ENCODE peak calls at places on chromosomes 5 and 9, in five cellular contexts. G is lower lobe of right lung, B is colonic mucosa, T is RWPE1, W is HL-60. X is an unnamed sample.

GRCh38 chr5:132489871-132490483 is 596 bp downstream of the IRF1 start:
- DNase-seq in G (peak), B (peak), T (peak), W (no peak), X (no peak)

GRCh38 chr5:64019746-64020145 is 57.5 kb upstream of the HTR1A start:
- DNase-seq in G (no peak), B (no peak), T (no peak), W (no peak), X (no peak)

GRCh38 chr5:57349214-57349613 is 133.4 kb downstream of the ACTBL2 start:
- DNase-seq in G (no peak), B (no peak), T (no peak), W (no peak), X (no peak)

GRCh38 chr9:75551866-75552265 is 338.6 kb upstream of the PCSK5 start:
- DNase-seq in G (no peak), B (no peak), T (no peak), W (no peak), X (no peak)

GRCh38 chr9:69809304-69809863 is 11.2 kb upstream of the CFAP95 start:
- DNase-seq in G (no peak), B (no peak), T (no peak), W (no peak), X (no peak)

GRCh38 chr5:151896041-151896691 is 28.5 kb downstream of the GLRA1 start:
- DNase-seq in G (no peak), B (no peak), T (peak), W (no peak), X (peak)

GRCh38 chr9:112489039-112489546 is 2.5 kb downstream of the KIAA1958 start:
- DNase-seq in G (no peak), B (no peak), T (no peak), W (no peak), X (no peak)

GRCh38 chr5:83430130-83431010 is 41.2 kb upstream of the VCAN start:
- DNase-seq in G (peak), B (peak), T (peak), W (peak), X (peak)

GRCh38 chr9:4769321-4770080 is 23.2 kb upstream of the RCL1 start:
- DNase-seq in G (no peak), B (no peak), T (no peak), W (no peak), X (peak)

GRCh38 chr9:114388764-114389375 is 1.1 kb upstream of the AKNA start:
- DNase-seq in G (peak), B (no peak), T (no peak), W (no peak), X (no peak)

GRCh38 chr9:121463026-121463827 is 36.4 kb downstream of the GGTA1 start:
- DNase-seq in G (peak), B (peak), T (no peak), W (peak), X (no peak)

GRCh38 chr5:2744485-2744884 is 7.0 kb downstream of the IRX2 start:
- DNase-seq in G (no peak), B (no peak), T (no peak), W (no peak), X (no peak)

GRCh38 chr9:103990311-103990710 is 103.8 kb upstream of the SMC2 start:
- DNase-seq in G (no peak), B (no peak), T (no peak), W (no peak), X (no peak)

GRCh38 chr5:140118294-140118936 is 4.5 kb downstream of the PURA start:
- DNase-seq in G (no peak), B (no peak), T (no peak), W (no peak), X (no peak)

GRCh38 chr9:121744002-121744686 is 92.7 kb downstream of the DAB2IP start:
- DNase-seq in G (no peak), B (peak), T (no peak), W (peak), X (no peak)

GRCh38 chr5:7714119-7714518 is 136.8 kb downstream of the CFAP90 start:
- DNase-seq in G (no peak), B (no peak), T (no peak), W (no peak), X (no peak)

GRCh38 chr9:85020791-85021190 is 351.3 kb downstream of the NTRK2 start:
- DNase-seq in G (no peak), B (no peak), T (no peak), W (no peak), X (no peak)

GRCh38 chr5:13987843-13988464 is 43.5 kb upstream of the DNAH5 start:
- DNase-seq in G (no peak), B (peak), T (peak), W (peak), X (no peak)

GRCh38 chr5:36908544-36909260 is 32.1 kb downstream of the NIPBL start:
- DNase-seq in G (no peak), B (no peak), T (no peak), W (no peak), X (no peak)

GRCh38 chr9:27059406-27059805 is 49.6 kb upstream of the TEK start:
- DNase-seq in G (no peak), B (no peak), T (no peak), W (no peak), X (no peak)

GRCh38 chr5:76403713-76403962 is 553 bp downstream of the IQGAP2 start:
- DNase-seq in G (no peak), B (no peak), T (peak), W (no peak), X (no peak)
- H3K27ac ChIP-seq in G (peak), B (peak), T (no peak), W (peak), X (no peak)

DNA sequence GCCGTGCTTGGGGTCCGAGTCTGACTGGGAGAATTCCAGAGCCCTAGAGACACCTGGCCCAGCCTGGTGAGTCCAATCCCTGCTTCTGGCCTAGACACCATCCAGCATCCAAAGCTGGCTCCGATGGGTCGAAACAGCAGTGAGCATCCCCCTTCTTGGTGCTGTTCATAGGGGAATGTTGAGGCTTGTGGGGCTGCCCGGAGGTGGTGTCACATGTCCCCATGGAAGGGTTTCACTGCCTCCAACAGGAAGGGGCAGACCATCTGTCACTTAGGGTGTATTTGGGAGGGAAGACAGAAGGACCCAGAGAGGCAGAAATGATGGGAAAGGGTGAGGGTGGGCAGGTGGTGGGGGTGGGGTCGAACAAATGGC is 13.9 kb downstream of the C9orf50 start:
- DNase-seq in G (peak), B (no peak), T (no peak), W (no peak), X (no peak)
- H3K27ac ChIP-seq in G (peak), B (peak), T (peak), W (peak), X (peak)

GRCh38 chr5:56326770-56327169 is 93.6 kb upstream of the ANKRD55 start:
- DNase-seq in G (no peak), B (no peak), T (no peak), W (no peak), X (no peak)

GRCh38 chr5:56328753-56329560 is 95.8 kb upstream of the ANKRD55 start:
- DNase-seq in G (no peak), B (no peak), T (peak), W (no peak), X (no peak)

GRCh38 chr5:56326116-56326515 is 93.0 kb upstream of the ANKRD55 start:
- DNase-seq in G (no peak), B (no peak), T (no peak), W (peak), X (no peak)

GRCh38 chr5:56329652-56330051 is 96.5 kb upstream of the ANKRD55 start:
- DNase-seq in G (no peak), B (no peak), T (no peak), W (no peak), X (no peak)

GRCh38 chr5:56327810-56328209 is 94.7 kb upstream of the ANKRD55 start:
- DNase-seq in G (no peak), B (no peak), T (no peak), W (no peak), X (no peak)
- H3K27ac ChIP-seq in G (no peak), B (no peak), T (no peak), W (no peak), X (no peak)

DNA sequence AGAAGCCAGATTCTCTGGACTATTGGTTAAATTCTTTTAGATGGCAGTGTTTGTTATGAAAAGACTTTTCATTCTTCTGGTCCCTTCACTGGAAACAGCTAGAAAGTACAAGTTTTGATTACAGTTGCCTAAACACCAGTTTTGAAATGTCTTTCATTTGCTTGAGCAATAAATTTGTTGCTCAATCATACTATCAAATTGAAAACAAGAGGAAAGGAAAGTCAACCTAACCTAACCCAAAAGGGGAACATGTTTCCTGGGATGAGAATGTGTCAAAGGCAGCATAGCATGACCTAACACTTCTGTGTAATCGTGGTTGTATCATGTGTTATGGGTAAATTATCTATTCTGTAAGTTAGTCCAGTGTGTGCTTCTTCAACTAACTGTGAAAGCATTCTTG is 213.2 kb downstream of the TMC1 start:
- DNase-seq in G (no peak), B (no peak), T (no peak), W (peak), X (no peak)
- H3K27ac ChIP-seq in G (no peak), B (no peak), T (no peak), W (no peak), X (no peak)

X was measured in epithelial cell of prostate.